ENCODE peak calls at places on chromosomes 5 and 9, in seven cellular contexts. W is PC-3; T is stimulated activated naive B cell treated with anti-CD40 and anti-IgM and Interleukin-4, amounts not matched to agents 10 μg/mL and 1 μg/mL and 100 μg/mL, for 72 hours; G is posterior cingulate gyrus; M is M059J; B is HEK293T; U is omental fat pad. H is an unnamed sample.

GRCh38 chr5:132491368-132492364 is 1.1 kb upstream of the IRF1 start:
- DNase-seq in W (no peak), B (no peak), T (peak), U (no peak), M (no peak), G (no peak), H (no peak)

GRCh38 chr9:136821333-136822031 is 13.7 kb downstream of the RABL6 start:
- DNase-seq in W (no peak), U (no peak), M (no peak), G (no peak), T (no peak), B (no peak), H (no peak)

GRCh38 chr9:2298217-2298616 is 283.1 kb downstream of the SMARCA2 start:
- DNase-seq in G (no peak), U (no peak), W (no peak), T (no peak), M (no peak), B (no peak), H (no peak)

GRCh38 chr5:157670662-157671591 is at the start of gene C5orf52:
- DNase-seq in T (no peak), G (no peak), W (peak), B (peak), M (peak), U (no peak), H (peak)

GRCh38 chr5:172602712-172603289 is 38.3 kb upstream of the NEURL1B start:
- DNase-seq in M (no peak), B (no peak), G (no peak), W (no peak), T (no peak), U (no peak), H (no peak)

GRCh38 chr5:134249469-134250379 is 23.9 kb upstream of the PPP2CA start:
- DNase-seq in U (no peak), W (peak), T (no peak), B (no peak), G (no peak), M (peak), H (no peak)

GRCh38 chr9:114387678-114388431 is at the start of gene AKNA:
- DNase-seq in U (no peak), T (peak), G (peak), W (no peak), M (no peak), B (no peak), H (peak)

GRCh38 chr9:129197978-129198736 is 20.1 kb upstream of the IER5L start:
- DNase-seq in T (no peak), M (peak), G (no peak), B (no peak), U (no peak), W (no peak), H (no peak)

GRCh38 chr9:113603773-113604172 is 140.2 kb downstream of the RGS3 start:
- DNase-seq in M (no peak), T (no peak), U (no peak), G (no peak), W (no peak), B (no peak), H (no peak)

GRCh38 chr5:106288977-106289376 is 1381.8 kb downstream of the EFNA5 start:
- DNase-seq in W (peak), B (no peak), T (no peak), M (peak), U (no peak), G (no peak), H (peak)

GRCh38 chr9:87020169-87020935 is 73.0 kb upstream of the GAS1 start:
- DNase-seq in M (no peak), W (no peak), U (no peak), G (no peak), T (no peak), B (no peak), H (no peak)

H was measured in RPMI7951.